ENCODE peak calls at places on chromosomes 2 and 18, in ten cellular contexts. R is psoas muscle, S is mammary epithelial cell, O is pancreas, Y is ovary, B is spleen, Z is Peyer's patch, J is cardiac muscle cell, E is A549, M is right atrium auricular region. D is an unnamed sample. For H3K4me1, the result is how much of the 10 kb centered on the place peaks cover.

GRCh38 chr2:28400921-28401320 is 8.3 kb downstream of the FOSL2 start:
- DNase-seq in R (no peak), Y (no peak), M (no peak), E (no peak), O (no peak), Z (no peak), S (no peak), J (no peak), B (no peak), D (no peak)

GRCh38 chr2:190718652-190719526 is 70.0 kb downstream of the NAB1 start:
- DNase-seq in S (peak), O (no peak), Z (no peak), Y (no peak), E (peak), B (no peak), R (peak), J (peak), M (peak), D (peak)

GRCh38 chr18:23998811-23999210 is 15.7 kb upstream of the TTC39C start:
- DNase-seq in Z (no peak), E (peak), Y (no peak), M (no peak), J (no peak), B (no peak), O (no peak), S (peak), R (no peak), D (no peak)

GRCh38 chr18:66334534-66334933 is 269.4 kb downstream of the CDH19 start:
- DNase-seq in S (no peak), R (no peak), B (no peak), M (no peak), O (no peak), J (no peak), E (no peak), Z (no peak), Y (no peak), D (no peak)

GRCh38 chr2:17538022-17538843 is 2.3 kb upstream of the VSNL1 start:
- DNase-seq in R (no peak), B (no peak), M (no peak), Y (no peak), S (peak), O (no peak), J (peak), Z (no peak), E (peak), D (peak)

GRCh38 chr2:241020201-241020600 is 21.8 kb downstream of the SNED1 start:
- DNase-seq in Y (no peak), M (peak), E (no peak), S (no peak), R (no peak), Z (no peak), O (no peak), J (no peak), B (no peak), D (no peak)

GRCh38 chr2:132943829-132944228 is 273.8 kb upstream of the LYPD1 start:
- DNase-seq in S (no peak), E (no peak), B (no peak), R (no peak), Y (no peak), J (no peak), O (no peak), Z (no peak), M (no peak), D (peak)

GRCh38 chr2:220396287-220396686 is 768.9 kb downstream of the SLC4A3 start:
- DNase-seq in E (no peak), S (peak), R (no peak), B (no peak), Z (no peak), Y (no peak), O (no peak), M (no peak), J (no peak), D (no peak)

GRCh38 chr2:67221266-67221665 is 175.9 kb upstream of the ETAA1 start:
- DNase-seq in Y (no peak), R (no peak), Z (no peak), B (no peak), E (no peak), O (no peak), S (no peak), M (no peak), J (no peak), D (no peak)

GRCh38 chr2:116510117-116510671 is 1304.3 kb upstream of the DDX18 start:
- DNase-seq in E (peak), O (no peak), R (no peak), Y (no peak), M (no peak), J (peak), Z (no peak), B (no peak), S (no peak), D (peak)

GRCh38 chr2:160621748-160622147 is 128.1 kb upstream of the RBMS1 start:
- DNase-seq in B (no peak), R (no peak), O (no peak), Z (no peak), S (no peak), Y (no peak), J (no peak), E (no peak), M (no peak), D (no peak)

GRCh38 chr18:41977233-41977632 is 22.2 kb downstream of the PIK3C3 start:
- DNase-seq in E (no peak), S (no peak), J (no peak), R (no peak), O (no peak), B (no peak), Y (no peak), Z (no peak), M (no peak), D (no peak)

GRCh38 chr2:1781291-1782080 is 37.2 kb upstream of the PXDN start:
- DNase-seq in J (no peak), O (no peak), S (no peak), E (no peak), Z (no peak), B (peak), M (no peak), Y (no peak), R (no peak), D (no peak)

GRCh38 chr2:101045330-101045729 is 43.2 kb downstream of the RPL31 start:
- DNase-seq in J (no peak), B (no peak), E (no peak), M (no peak), S (no peak), Z (no peak), R (no peak), O (no peak), Y (no peak), D (no peak)

GRCh38 chr2:192814376-192814775 is 619.6 kb upstream of the TMEFF2 start:
- DNase-seq in J (no peak), Y (no peak), O (no peak), E (no peak), B (no peak), M (no peak), R (no peak), Z (no peak), S (no peak), D (no peak)

GRCh38 chr2:120314656-120315366 is 31.1 kb upstream of the INHBB start:
- DNase-seq in Z (no peak), S (no peak), E (no peak), M (no peak), Y (peak), J (no peak), O (no peak), B (peak), R (no peak), D (no peak)

GRCh38 chr2:172427990-172428840 is 829 bp downstream of the ITGA6 start:
- DNase-seq in O (peak), S (peak), Z (peak), E (peak), M (no peak), Y (peak), B (peak), J (peak), R (peak), D (peak)

GRCh38 chr18:25704096-25704870 is 352.3 kb upstream of the ZNF521 start:
- DNase-seq in S (no peak), B (no peak), Z (no peak), O (no peak), M (no peak), E (no peak), Y (no peak), J (no peak), R (no peak), D (peak)

GRCh38 chr2:48448274-48449061 is 81.5 kb upstream of the STON1 start:
- DNase-seq in R (no peak), Z (no peak), O (no peak), Y (no peak), J (no peak), M (no peak), B (no peak), E (no peak), S (peak), D (peak)

GRCh38 chr2:119317556-119317955 is 49.1 kb downstream of the C2orf76 start:
- DNase-seq in J (no peak), R (no peak), Y (no peak), E (no peak), M (no peak), Z (no peak), O (no peak), B (no peak), S (no peak), D (no peak)

GRCh38 chr2:133975676-133976428 is 278.0 kb upstream of the MGAT5 start:
- DNase-seq in O (no peak), E (no peak), J (no peak), R (no peak), Z (no peak), Y (no peak), S (no peak), B (no peak), M (no peak), D (no peak)

GRCh38 chr2:232611559-232612218 is 21.7 kb upstream of the EFHD1 start:
- DNase-seq in Y (peak), Z (peak), O (peak), S (peak), B (peak), E (peak), J (peak), M (no peak), R (peak), D (peak)

GRCh38 chr2:172196768-172197322 is 94.1 kb upstream of the DLX2 start:
- DNase-seq in S (peak), M (no peak), B (peak), E (no peak), R (no peak), J (no peak), Y (no peak), Z (peak), O (no peak), D (peak)

GRCh38 chr18:46282177-46282570 is 178.0 kb downstream of the HAUS1 start:
- DNase-seq in M (no peak), Z (no peak), S (no peak), O (no peak), E (no peak), B (no peak), Y (no peak), J (no peak), R (no peak), D (no peak)

GRCh38 chr2:62205554-62205953 is 9.6 kb downstream of the B3GNT2 start:
- DNase-seq in J (no peak), Y (no peak), S (no peak), M (no peak), O (no peak), Z (no peak), B (no peak), R (no peak), E (no peak), D (no peak)

GRCh38 chr18:36088256-36088655 is 20.9 kb upstream of the RPRD1A start:
- DNase-seq in R (no peak), E (no peak), Z (no peak), O (no peak), Y (no peak), J (no peak), B (no peak), M (no peak), S (peak), D (no peak)

GRCh38 chr2:64838817-64839216 is 150.4 kb upstream of the SLC1A4 start:
- DNase-seq in O (no peak), Y (no peak), B (no peak), E (peak), Z (peak), S (peak), M (no peak), R (peak), J (no peak), D (no peak)

GRCh38 chr2:223247136-223247535 is 195.1 kb downstream of the KCNE4 start:
- DNase-seq in S (peak), R (no peak), J (no peak), Z (no peak), Y (no peak), B (no peak), O (no peak), E (peak), M (no peak), D (no peak)

GRCh38 chr2:108968619-108969018 is 20.4 kb downstream of the EDAR start:
- DNase-seq in B (no peak), Y (no peak), Z (no peak), R (no peak), M (no peak), E (no peak), O (no peak), S (peak), J (no peak), D (peak)

GRCh38 chr2:234257859-234258561 is 207.5 kb downstream of the SPP2 start:
- DNase-seq in M (no peak), O (no peak), Y (no peak), J (peak), S (peak), E (peak), B (peak), R (peak), Z (no peak), D (peak)

GRCh38 chr2:133171396-133172004 is 396.8 kb downstream of the NCKAP5 start:
- DNase-seq in Y (no peak), S (peak), O (no peak), B (no peak), E (peak), J (peak), Z (no peak), M (no peak), R (no peak), D (peak)

DNA sequence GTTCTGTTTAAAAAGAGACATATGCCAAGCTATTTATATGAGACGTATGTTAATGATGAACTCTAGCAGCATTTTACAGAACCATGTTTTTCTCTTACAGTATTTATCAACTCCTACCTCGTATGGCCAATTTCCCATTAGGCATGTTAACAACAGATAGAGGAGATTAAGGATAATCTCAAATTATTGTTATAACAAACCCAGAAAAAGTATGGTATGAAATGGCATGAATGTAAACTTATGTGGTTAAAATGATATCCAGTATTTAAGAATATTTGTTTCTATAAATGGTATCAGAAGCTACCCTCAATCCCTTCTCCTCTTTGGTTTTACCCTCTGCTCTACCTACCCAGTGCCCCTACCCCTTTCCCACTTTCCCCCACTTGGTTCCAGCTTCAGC is 132.0 kb downstream of the IKZF2 start:
- DNase-seq in R (no peak), J (no peak), Z (no peak), Y (no peak), O (no peak), M (no peak), E (no peak), B (no peak), S (no peak), D (no peak)
- H3K4me1 ChIP-seq in R (under half), J (under half), Z (under half), Y (under half), O (under half), M (under half), E (under half), B (under half), S (under half), D (under half)

DNA sequence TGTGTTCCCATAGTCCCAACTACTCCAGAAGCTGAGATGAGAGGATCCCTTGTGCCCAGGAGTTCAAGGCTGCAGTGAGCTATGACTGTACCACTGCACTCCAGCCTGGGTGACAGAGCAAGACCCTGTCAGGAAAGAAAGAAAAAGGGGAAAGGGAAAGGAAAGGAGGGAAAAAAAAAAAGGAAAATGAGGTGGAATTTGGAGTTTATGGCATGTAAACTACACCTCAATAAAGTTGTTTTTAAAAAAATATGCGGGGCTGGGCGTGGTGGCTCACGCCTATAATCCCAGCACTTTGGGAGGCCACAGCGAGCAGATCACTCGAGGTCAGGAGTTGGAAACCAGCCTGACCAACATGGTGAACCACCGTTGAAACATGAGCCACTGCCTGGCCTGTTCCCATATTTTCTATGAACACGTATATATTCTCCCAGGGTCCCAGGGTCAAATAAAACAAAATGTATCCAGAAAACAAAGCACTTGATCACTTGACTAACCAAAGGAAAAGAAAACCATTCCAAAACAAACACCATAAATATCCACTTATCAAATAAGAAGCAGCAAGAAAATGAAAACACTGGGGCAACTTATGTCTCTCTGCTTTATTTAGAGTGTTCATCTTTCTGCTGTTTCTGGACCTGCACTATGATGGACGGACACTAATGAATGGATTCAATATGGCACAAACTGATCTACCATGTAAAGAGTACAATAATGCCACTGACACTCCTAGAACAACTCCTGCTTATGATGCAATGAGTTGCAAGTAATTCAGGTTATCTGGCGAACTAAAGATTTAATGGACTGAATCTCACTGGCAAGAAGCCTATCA is 56.8 kb downstream of the ASXL2 start:
- DNase-seq in M (no peak), O (no peak), R (no peak), Z (no peak), B (no peak), Y (no peak), S (peak), J (no peak), E (no peak), D (no peak)
- H3K27ac ChIP-seq in M (no peak), O (no peak), R (no peak), Z (no peak), B (no peak), Y (no peak), S (no peak), J (no peak), E (peak), D (no peak)

GRCh38 chr18:70288851-70289328 is at the start of gene SOCS6:
- DNase-seq in J (peak), S (peak), O (peak), E (no peak), B (peak), Y (peak), R (peak), M (no peak), Z (peak), D (peak)

GRCh38 chr18:70292628-70293027 is 3.8 kb downstream of the SOCS6 start:
- DNase-seq in Y (no peak), B (no peak), J (no peak), Z (no peak), M (no peak), S (no peak), R (no peak), O (no peak), E (no peak), D (no peak)

GRCh38 chr18:70291295-70291574 is 2.4 kb downstream of the SOCS6 start:
- DNase-seq in S (no peak), B (no peak), R (no peak), Z (no peak), E (peak), J (no peak), O (no peak), Y (no peak), M (no peak), D (no peak)

GRCh38 chr18:70289351-70290330 is 796 bp downstream of the SOCS6 start:
- DNase-seq in S (peak), Z (peak), Y (peak), O (peak), E (no peak), R (peak), J (peak), M (no peak), B (no peak), D (peak)

GRCh38 chr18:70290482-70291294 is 1.8 kb downstream of the SOCS6 start:
- DNase-seq in M (no peak), Z (no peak), E (peak), Y (no peak), S (no peak), R (no peak), J (no peak), B (no peak), O (no peak), D (no peak)
- H3K4me3 ChIP-seq in M (peak), Z (no peak), E (peak), Y (peak), S (peak), R (peak), J (peak), B (peak), O (peak), D (peak)

GRCh38 chr2:218567797-218568189 is 358 bp downstream of the USP37 start:
- DNase-seq in Y (no peak), O (no peak), S (no peak), R (no peak), B (no peak), M (no peak), E (no peak), Z (no peak), J (no peak), D (no peak)

GRCh38 chr2:218569661-218570500 is 1.2 kb downstream of the CNOT9 start:
- DNase-seq in Z (no peak), R (no peak), E (peak), O (no peak), S (peak), Y (no peak), B (no peak), J (peak), M (no peak), D (peak)

GRCh38 chr2:218569038-218569431 is 396 bp downstream of the CNOT9 start:
- DNase-seq in B (peak), O (peak), J (peak), S (peak), R (peak), Z (peak), M (peak), Y (no peak), E (peak), D (peak)

GRCh38 chr2:218568190-218569037 is at the start of the genes CNOT9 and USP37:
- DNase-seq in R (peak), B (peak), E (peak), Z (peak), J (peak), S (peak), M (peak), O (peak), Y (peak), D (peak)

DNA sequence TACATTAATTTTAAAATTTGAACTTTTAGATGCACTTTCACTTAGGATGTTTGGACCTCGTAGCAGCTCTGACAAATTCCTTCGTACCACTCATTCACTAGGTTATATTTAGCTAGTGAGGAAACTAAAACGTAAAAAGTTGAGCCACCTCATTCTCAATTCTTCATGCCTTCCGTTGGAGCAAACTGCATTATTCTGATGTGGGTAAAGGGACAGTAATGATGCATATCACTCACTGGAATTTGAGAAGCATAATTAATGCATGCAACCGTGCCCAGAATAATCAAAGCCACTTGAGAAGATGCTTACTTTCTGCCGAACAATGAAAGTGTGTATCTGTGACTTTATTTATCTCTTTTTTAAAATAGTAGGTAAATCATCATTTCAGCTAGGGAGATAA is 2.2 kb downstream of the CNOT9 start:
- DNase-seq in B (no peak), S (peak), M (no peak), J (no peak), Z (no peak), E (no peak), R (no peak), O (no peak), Y (no peak), D (no peak)
- H3K4me1 ChIP-seq in B (half or more), S (under half), M (half or more), J (under half), Z (under half), E (under half), R (under half), O (under half), Y (under half), D (under half)

GRCh38 chr2:46569766-46570165 is 90.4 kb downstream of the TMEM247 start:
- DNase-seq in M (no peak), B (no peak), Y (no peak), O (no peak), S (no peak), E (no peak), J (no peak), R (no peak), Z (no peak), D (no peak)
- H3K27ac ChIP-seq in M (peak), B (peak), Y (peak), O (no peak), S (no peak), E (no peak), J (peak), R (peak), Z (no peak), D (no peak)

D was measured in SJCRH30.